ENCODE peak calls at places on chromosomes 2 and 18, in seven cellular contexts. A, P, S, I, Q, N and Z are unnamed samples.

GRCh38 chr2:111702119-111702808 is 181.7 kb downstream of the ANAPC1 start:
- DNase-seq in S (peak; percentile 56), I (peak; percentile 45), P (no peak), Q (no peak), N (peak; percentile 55), A (peak; percentile 54), Z (peak; percentile 70)

GRCh38 chr2:28390857-28391563 is 1.6 kb upstream of the FOSL2 start:
- DNase-seq in S (peak; percentile 65), N (peak; percentile 91), I (no peak), A (peak; percentile 67), P (no peak), Q (no peak), Z (peak; percentile 34)

GRCh38 chr2:216713691-216714411 is 18.5 kb upstream of the IGFBP5 start:
- DNase-seq in Q (no peak), S (no peak), P (no peak), A (no peak), I (no peak), N (peak; percentile 84), Z (no peak)

GRCh38 chr2:2797797-2798196 is 466.7 kb upstream of the MYT1L start:
- DNase-seq in I (no peak), N (no peak), Q (no peak), S (no peak), A (no peak), P (no peak), Z (no peak)

GRCh38 chr2:181461056-181461630 is 4.0 kb downstream of the ITGA4 start:
- DNase-seq in A (no peak), S (no peak), Q (no peak), P (no peak), N (no peak), I (no peak), Z (no peak)

GRCh38 chr18:11066038-11066437 is 83.3 kb downstream of the PIEZO2 start:
- DNase-seq in P (no peak), I (no peak), S (no peak), N (no peak), A (no peak), Q (no peak), Z (no peak)

GRCh38 chr2:237724811-237725478 is 73.6 kb upstream of the RBM44 start:
- DNase-seq in P (no peak), N (no peak), I (no peak), A (no peak), S (no peak), Q (no peak), Z (no peak)

GRCh38 chr2:30912056-30912455 is 104.8 kb upstream of the CAPN13 start:
- DNase-seq in A (no peak), I (no peak), Q (no peak), S (no peak), N (no peak), P (no peak), Z (no peak)

GRCh38 chr2:147442766-147443165 is 402.1 kb upstream of the ACVR2A start:
- DNase-seq in A (no peak), P (no peak), I (no peak), Q (no peak), S (peak; percentile 41), N (no peak), Z (no peak)

GRCh38 chr2:19749507-19749836 is 152.3 kb downstream of the TTC32 start:
- DNase-seq in S (no peak), P (no peak), I (no peak), N (no peak), A (no peak), Q (no peak), Z (no peak)

GRCh38 chr2:150013011-150013410 is 425.4 kb upstream of the MMADHC start:
- DNase-seq in Q (no peak), N (peak; percentile 33), P (no peak), A (no peak), S (no peak), I (no peak), Z (no peak)

GRCh38 chr2:65228249-65228750 is 669 bp downstream of the ACTR2 start:
- DNase-seq in S (no peak), P (peak; percentile 61), N (peak; percentile 40), A (peak; percentile 4), Q (no peak), I (no peak), Z (peak; percentile 34)

GRCh38 chr18:11336241-11336640 is 186.9 kb upstream of the PIEZO2 start:
- DNase-seq in I (no peak), A (no peak), S (no peak), P (no peak), N (peak; percentile 35), Q (no peak), Z (no peak)

GRCh38 chr2:36696533-36696932 is at the start of gene VIT:
- DNase-seq in A (no peak), P (no peak), Q (no peak), I (no peak), N (peak; percentile 42), S (no peak), Z (no peak)

GRCh38 chr2:98453531-98453930 is 8.9 kb downstream of the INPP4A start:
- DNase-seq in P (no peak), N (no peak), I (no peak), A (no peak), S (no peak), Q (no peak), Z (no peak)

GRCh38 chr2:157413342-157414035 is 30.4 kb downstream of the CYTIP start:
- DNase-seq in P (peak; percentile 83), N (no peak), Q (peak; percentile 84), S (no peak), A (no peak), I (peak; percentile 54), Z (peak; percentile 94)

GRCh38 chr2:15152382-15152781 is 408.8 kb downstream of the NBAS start:
- DNase-seq in S (no peak), N (no peak), Q (no peak), P (no peak), A (no peak), I (no peak), Z (no peak)

GRCh38 chr2:80326214-80326613 is 21.7 kb upstream of the LRRTM1 start:
- DNase-seq in S (peak; percentile 64), P (no peak), Q (no peak), A (no peak), N (peak; percentile 38), I (no peak), Z (no peak)

GRCh38 chr2:60500861-60501260 is 52.6 kb downstream of the BCL11A start:
- DNase-seq in A (no peak), N (no peak), P (no peak), I (no peak), S (no peak), Q (no peak), Z (no peak)

GRCh38 chr18:39030124-39030655 is 1464.6 kb upstream of the CELF4 start:
- DNase-seq in S (no peak), P (no peak), A (no peak), I (no peak), N (no peak), Q (no peak), Z (no peak)

GRCh38 chr2:224252601-224253000 is 149.3 kb downstream of the FAM124B start:
- DNase-seq in N (peak; percentile 59), A (no peak), Q (no peak), I (no peak), P (no peak), S (no peak), Z (no peak)

GRCh38 chr2:4552099-4552498 is 848.7 kb downstream of the DCDC2C start:
- DNase-seq in I (no peak), P (no peak), S (no peak), A (no peak), Q (no peak), N (no peak), Z (no peak)

GRCh38 chr2:20401495-20401855 is 45.4 kb upstream of the RHOB start:
- DNase-seq in A (no peak), S (no peak), Q (no peak), I (no peak), P (no peak), N (no peak), Z (no peak)

GRCh38 chr2:106085441-106085911 is 108.6 kb downstream of the UXS1 start:
- DNase-seq in Q (peak; percentile 81), A (no peak), P (peak; percentile 76), I (peak; percentile 61), S (peak; percentile 54), N (peak; percentile 65), Z (peak; percentile 85)

GRCh38 chr2:149861034-149861433 is 273.5 kb upstream of the MMADHC start:
- DNase-seq in P (no peak), I (no peak), Q (no peak), N (peak; percentile 2), S (no peak), A (no peak), Z (no peak)

GRCh38 chr2:168841445-168841844 is 39.0 kb downstream of the NOSTRIN start:
- DNase-seq in I (no peak), S (no peak), A (no peak), N (no peak), P (no peak), Q (no peak), Z (no peak)

GRCh38 chr2:98654702-98655488 is 46.5 kb downstream of the UNC50 start:
- DNase-seq in A (no peak), I (no peak), N (no peak), S (no peak), P (peak; percentile 67), Q (peak; percentile 87), Z (peak; percentile 33)

GRCh38 chr2:222355860-222356259 is 57.1 kb upstream of the PAX3 start:
- DNase-seq in N (no peak), S (no peak), Q (no peak), I (no peak), P (no peak), A (no peak), Z (no peak)

GRCh38 chr2:88549616-88550292 is 77.5 kb downstream of the EIF2AK3 start:
- DNase-seq in I (no peak), P (no peak), N (no peak), A (peak; percentile 49), S (peak; percentile 11), Q (no peak), Z (no peak)

GRCh38 chr2:218961651-218962570 is 2.4 kb downstream of the CDK5R2 start:
- DNase-seq in Q (no peak), N (no peak), I (no peak), A (peak; percentile 84), P (no peak), S (peak; percentile 59), Z (no peak)